ENCODE peak calls at places on chromosomes 5 and 9, in six cellular contexts. One of them, this sample, is unnamed.

GRCh38 chr5:144436007-144436406 is 265.3 kb downstream of the KCTD16 start:
- DNase-seq in KBM-7: no peak
- DNase-seq in AG09319: no peak
- DNase-seq in endodermal cell: no peak
- DNase-seq in activated CD4-positive, alpha-beta T cell treated with anti-CD3 and anti-CD28 coated beads, Interleukin-2, amount 10 ng/mL, durations not matched to agents 7 days and 5 days: no peak
- DNase-seq in cardiac muscle cell: no peak
- DNase-seq in this sample: no peak

GRCh38 chr5:121090822-121091221 is 626.7 kb downstream of the PRR16 start:
- DNase-seq in KBM-7: no peak
- DNase-seq in AG09319: no peak
- DNase-seq in endodermal cell: no peak
- DNase-seq in activated CD4-positive, alpha-beta T cell treated with anti-CD3 and anti-CD28 coated beads, Interleukin-2, amount 10 ng/mL, durations not matched to agents 7 days and 5 days: no peak
- DNase-seq in cardiac muscle cell: no peak
- DNase-seq in this sample: no peak

GRCh38 chr9:137312852-137313325 is 10.8 kb upstream of the NRARP start:
- DNase-seq in KBM-7: no peak
- DNase-seq in AG09319: no peak
- DNase-seq in endodermal cell: peak
- DNase-seq in activated CD4-positive, alpha-beta T cell treated with anti-CD3 and anti-CD28 coated beads, Interleukin-2, amount 10 ng/mL, durations not matched to agents 7 days and 5 days: no peak
- DNase-seq in cardiac muscle cell: no peak
- DNase-seq in this sample: no peak

GRCh38 chr9:129567329-129567728 is 53.6 kb downstream of the C9orf50 start:
- DNase-seq in KBM-7: no peak
- DNase-seq in AG09319: no peak
- DNase-seq in endodermal cell: no peak
- DNase-seq in activated CD4-positive, alpha-beta T cell treated with anti-CD3 and anti-CD28 coated beads, Interleukin-2, amount 10 ng/mL, durations not matched to agents 7 days and 5 days: no peak
- DNase-seq in cardiac muscle cell: no peak
- DNase-seq in this sample: no peak

GRCh38 chr9:94212091-94212490 is 47.0 kb upstream of the ZNF169 start:
- DNase-seq in KBM-7: no peak
- DNase-seq in AG09319: no peak
- DNase-seq in endodermal cell: no peak
- DNase-seq in activated CD4-positive, alpha-beta T cell treated with anti-CD3 and anti-CD28 coated beads, Interleukin-2, amount 10 ng/mL, durations not matched to agents 7 days and 5 days: no peak
- DNase-seq in cardiac muscle cell: no peak
- DNase-seq in this sample: no peak

GRCh38 chr9:111038336-111039202 is at the start of gene LPAR1:
- DNase-seq in KBM-7: no peak
- DNase-seq in AG09319: no peak
- DNase-seq in endodermal cell: peak
- DNase-seq in activated CD4-positive, alpha-beta T cell treated with anti-CD3 and anti-CD28 coated beads, Interleukin-2, amount 10 ng/mL, durations not matched to agents 7 days and 5 days: no peak
- DNase-seq in cardiac muscle cell: peak
- DNase-seq in this sample: no peak

GRCh38 chr9:91285729-91286353 is 75.9 kb downstream of the AUH start:
- DNase-seq in KBM-7: no peak
- DNase-seq in AG09319: no peak
- DNase-seq in endodermal cell: no peak
- DNase-seq in activated CD4-positive, alpha-beta T cell treated with anti-CD3 and anti-CD28 coated beads, Interleukin-2, amount 10 ng/mL, durations not matched to agents 7 days and 5 days: no peak
- DNase-seq in cardiac muscle cell: no peak
- DNase-seq in this sample: peak

GRCh38 chr5:93576015-93576414 is 5.0 kb downstream of the NR2F1-AS1 start:
- DNase-seq in KBM-7: no peak
- DNase-seq in AG09319: no peak
- DNase-seq in endodermal cell: no peak
- DNase-seq in activated CD4-positive, alpha-beta T cell treated with anti-CD3 and anti-CD28 coated beads, Interleukin-2, amount 10 ng/mL, durations not matched to agents 7 days and 5 days: no peak
- DNase-seq in cardiac muscle cell: no peak
- DNase-seq in this sample: no peak

GRCh38 chr5:132465095-132465707 is 25.4 kb downstream of the IRF1 start:
- DNase-seq in KBM-7: no peak
- DNase-seq in AG09319: no peak
- DNase-seq in endodermal cell: no peak
- DNase-seq in activated CD4-positive, alpha-beta T cell treated with anti-CD3 and anti-CD28 coated beads, Interleukin-2, amount 10 ng/mL, durations not matched to agents 7 days and 5 days: no peak
- DNase-seq in cardiac muscle cell: no peak
- DNase-seq in this sample: no peak

GRCh38 chr9:75169623-75170022 is 81.3 kb downstream of the OSTF1 start:
- DNase-seq in KBM-7: no peak
- DNase-seq in AG09319: no peak
- DNase-seq in endodermal cell: no peak
- DNase-seq in activated CD4-positive, alpha-beta T cell treated with anti-CD3 and anti-CD28 coated beads, Interleukin-2, amount 10 ng/mL, durations not matched to agents 7 days and 5 days: no peak
- DNase-seq in cardiac muscle cell: no peak
- DNase-seq in this sample: peak

GRCh38 chr9:108609227-108609894 is 246.4 kb downstream of the ACTL7B start:
- DNase-seq in KBM-7: no peak
- DNase-seq in AG09319: no peak
- DNase-seq in endodermal cell: no peak
- DNase-seq in activated CD4-positive, alpha-beta T cell treated with anti-CD3 and anti-CD28 coated beads, Interleukin-2, amount 10 ng/mL, durations not matched to agents 7 days and 5 days: no peak
- DNase-seq in cardiac muscle cell: no peak
- DNase-seq in this sample: no peak

GRCh38 chr5:175582697-175583096 is 75.2 kb upstream of the HRH2 start:
- DNase-seq in KBM-7: no peak
- DNase-seq in AG09319: no peak
- DNase-seq in endodermal cell: peak
- DNase-seq in activated CD4-positive, alpha-beta T cell treated with anti-CD3 and anti-CD28 coated beads, Interleukin-2, amount 10 ng/mL, durations not matched to agents 7 days and 5 days: no peak
- DNase-seq in cardiac muscle cell: no peak
- DNase-seq in this sample: no peak

GRCh38 chr5:149205625-149206523 is 64.6 kb downstream of the ABLIM3 start:
- DNase-seq in KBM-7: no peak
- DNase-seq in AG09319: peak
- DNase-seq in endodermal cell: no peak
- DNase-seq in activated CD4-positive, alpha-beta T cell treated with anti-CD3 and anti-CD28 coated beads, Interleukin-2, amount 10 ng/mL, durations not matched to agents 7 days and 5 days: no peak
- DNase-seq in cardiac muscle cell: no peak
- DNase-seq in this sample: peak

GRCh38 chr5:174735498-174736350 is 11.3 kb downstream of the MSX2 start:
- DNase-seq in KBM-7: peak
- DNase-seq in AG09319: no peak
- DNase-seq in endodermal cell: peak
- DNase-seq in activated CD4-positive, alpha-beta T cell treated with anti-CD3 and anti-CD28 coated beads, Interleukin-2, amount 10 ng/mL, durations not matched to agents 7 days and 5 days: no peak
- DNase-seq in cardiac muscle cell: peak
- DNase-seq in this sample: no peak

GRCh38 chr9:130480673-130481072 is 35.9 kb downstream of the ASS1 start:
- DNase-seq in KBM-7: no peak
- DNase-seq in AG09319: no peak
- DNase-seq in endodermal cell: peak
- DNase-seq in activated CD4-positive, alpha-beta T cell treated with anti-CD3 and anti-CD28 coated beads, Interleukin-2, amount 10 ng/mL, durations not matched to agents 7 days and 5 days: no peak
- DNase-seq in cardiac muscle cell: peak
- DNase-seq in this sample: peak

GRCh38 chr5:39639618-39640078 is 214.9 kb upstream of the DAB2 start:
- DNase-seq in KBM-7: no peak
- DNase-seq in AG09319: no peak
- DNase-seq in endodermal cell: no peak
- DNase-seq in activated CD4-positive, alpha-beta T cell treated with anti-CD3 and anti-CD28 coated beads, Interleukin-2, amount 10 ng/mL, durations not matched to agents 7 days and 5 days: no peak
- DNase-seq in cardiac muscle cell: no peak
- DNase-seq in this sample: peak

GRCh38 chr5:154370730-154371334 is 75.0 kb upstream of the SAP30L start:
- DNase-seq in KBM-7: no peak
- DNase-seq in AG09319: no peak
- DNase-seq in endodermal cell: no peak
- DNase-seq in activated CD4-positive, alpha-beta T cell treated with anti-CD3 and anti-CD28 coated beads, Interleukin-2, amount 10 ng/mL, durations not matched to agents 7 days and 5 days: no peak
- DNase-seq in cardiac muscle cell: no peak
- DNase-seq in this sample: no peak

GRCh38 chr9:137860361-137860760 is 17.2 kb upstream of the CACNA1B start:
- DNase-seq in KBM-7: no peak
- DNase-seq in AG09319: no peak
- DNase-seq in endodermal cell: no peak
- DNase-seq in activated CD4-positive, alpha-beta T cell treated with anti-CD3 and anti-CD28 coated beads, Interleukin-2, amount 10 ng/mL, durations not matched to agents 7 days and 5 days: no peak
- DNase-seq in cardiac muscle cell: no peak
- DNase-seq in this sample: no peak

GRCh38 chr5:163565931-163566608 is 60.7 kb downstream of the MAT2B start:
- DNase-seq in KBM-7: peak
- DNase-seq in AG09319: no peak
- DNase-seq in endodermal cell: peak
- DNase-seq in activated CD4-positive, alpha-beta T cell treated with anti-CD3 and anti-CD28 coated beads, Interleukin-2, amount 10 ng/mL, durations not matched to agents 7 days and 5 days: peak
- DNase-seq in cardiac muscle cell: peak
- DNase-seq in this sample: no peak

GRCh38 chr5:107700486-107700885 is 29.7 kb upstream of the EFNA5 start:
- DNase-seq in KBM-7: no peak
- DNase-seq in AG09319: no peak
- DNase-seq in endodermal cell: no peak
- DNase-seq in activated CD4-positive, alpha-beta T cell treated with anti-CD3 and anti-CD28 coated beads, Interleukin-2, amount 10 ng/mL, durations not matched to agents 7 days and 5 days: no peak
- DNase-seq in cardiac muscle cell: no peak
- DNase-seq in this sample: no peak

GRCh38 chr9:81492710-81493447 is 196.5 kb downstream of the TLE1 start:
- DNase-seq in KBM-7: no peak
- DNase-seq in AG09319: peak
- DNase-seq in endodermal cell: no peak
- DNase-seq in activated CD4-positive, alpha-beta T cell treated with anti-CD3 and anti-CD28 coated beads, Interleukin-2, amount 10 ng/mL, durations not matched to agents 7 days and 5 days: no peak
- DNase-seq in cardiac muscle cell: no peak
- DNase-seq in this sample: no peak

GRCh38 chr5:52800394-52801213 is 12.9 kb downstream of the ITGA1 start:
- DNase-seq in KBM-7: peak
- DNase-seq in AG09319: no peak
- DNase-seq in endodermal cell: peak
- DNase-seq in activated CD4-positive, alpha-beta T cell treated with anti-CD3 and anti-CD28 coated beads, Interleukin-2, amount 10 ng/mL, durations not matched to agents 7 days and 5 days: peak
- DNase-seq in cardiac muscle cell: peak
- DNase-seq in this sample: peak

GRCh38 chr9:131839281-131840084 is 99.6 kb upstream of the RAPGEF1 start:
- DNase-seq in KBM-7: no peak
- DNase-seq in AG09319: no peak
- DNase-seq in endodermal cell: no peak
- DNase-seq in activated CD4-positive, alpha-beta T cell treated with anti-CD3 and anti-CD28 coated beads, Interleukin-2, amount 10 ng/mL, durations not matched to agents 7 days and 5 days: peak
- DNase-seq in cardiac muscle cell: no peak
- DNase-seq in this sample: peak

GRCh38 chr9:19967567-19968459 is 179.0 kb upstream of the SLC24A2 start:
- DNase-seq in KBM-7: no peak
- DNase-seq in AG09319: no peak
- DNase-seq in endodermal cell: peak
- DNase-seq in activated CD4-positive, alpha-beta T cell treated with anti-CD3 and anti-CD28 coated beads, Interleukin-2, amount 10 ng/mL, durations not matched to agents 7 days and 5 days: no peak
- DNase-seq in cardiac muscle cell: no peak
- DNase-seq in this sample: peak

GRCh38 chr5:90134892-90135291 is 274.7 kb downstream of the CETN3 start:
- DNase-seq in KBM-7: peak
- DNase-seq in AG09319: no peak
- DNase-seq in endodermal cell: no peak
- DNase-seq in activated CD4-positive, alpha-beta T cell treated with anti-CD3 and anti-CD28 coated beads, Interleukin-2, amount 10 ng/mL, durations not matched to agents 7 days and 5 days: no peak
- DNase-seq in cardiac muscle cell: no peak
- DNase-seq in this sample: peak

GRCh38 chr5:52007230-52007858 is 624.1 kb downstream of the ISL1 start:
- DNase-seq in KBM-7: peak
- DNase-seq in AG09319: no peak
- DNase-seq in endodermal cell: peak
- DNase-seq in activated CD4-positive, alpha-beta T cell treated with anti-CD3 and anti-CD28 coated beads, Interleukin-2, amount 10 ng/mL, durations not matched to agents 7 days and 5 days: peak
- DNase-seq in cardiac muscle cell: peak
- DNase-seq in this sample: peak

GRCh38 chr5:177427919-177428573 is 1.6 kb downstream of the GRK6 start:
- DNase-seq in KBM-7: peak
- DNase-seq in AG09319: no peak
- DNase-seq in endodermal cell: peak
- DNase-seq in activated CD4-positive, alpha-beta T cell treated with anti-CD3 and anti-CD28 coated beads, Interleukin-2, amount 10 ng/mL, durations not matched to agents 7 days and 5 days: peak
- DNase-seq in cardiac muscle cell: no peak
- DNase-seq in this sample: no peak

GRCh38 chr9:20220286-20220685 is 402.0 kb downstream of the MLLT3 start:
- DNase-seq in KBM-7: no peak
- DNase-seq in AG09319: no peak
- DNase-seq in endodermal cell: no peak
- DNase-seq in activated CD4-positive, alpha-beta T cell treated with anti-CD3 and anti-CD28 coated beads, Interleukin-2, amount 10 ng/mL, durations not matched to agents 7 days and 5 days: no peak
- DNase-seq in cardiac muscle cell: no peak
- DNase-seq in this sample: no peak

This sample was measured in dermis microvascular lymphatic vessel endothelial cell.